ENCODE peak calls at places on chromosomes 2 and 18, in four cellular contexts. V is upper lobe of right lung; B is activated T-cell treated with anti-CD3 and anti-CD28 coated beads for 4 hours; G is stimulated activated CD8-positive, alpha-beta memory T cell treated with anti-CD3 and anti-CD28 coated beads, Interleukin-15, amount 100 ng/mL, for 48 hours. N is an unnamed sample.

GRCh38 chr2:237441605-237442004 is 27.6 kb upstream of the COL6A3 start:
- DNase-seq in V (no peak), B (no peak), G (peak), N (no peak)

GRCh38 chr2:213251618-213252017 is 32.6 kb upstream of the SPAG16 start:
- DNase-seq in V (no peak), B (no peak), G (no peak), N (no peak)

GRCh38 chr2:64404743-64405142 is 49.2 kb upstream of the LGALSL start:
- DNase-seq in V (peak), B (no peak), G (no peak), N (peak)

GRCh38 chr2:151238527-151239487 is 22.9 kb downstream of the RBM43 start:
- DNase-seq in V (no peak), B (peak), G (no peak), N (peak)

GRCh38 chr2:53987336-53987921 is 16.6 kb upstream of the PSME4 start:
- DNase-seq in V (no peak), B (no peak), G (no peak), N (no peak)

GRCh38 chr2:46848446-46848845 is 67.2 kb downstream of the MCFD2 start:
- DNase-seq in V (no peak), B (no peak), G (no peak), N (peak)

GRCh38 chr2:139924070-139924469 is 1143.9 kb upstream of the NXPH2 start:
- DNase-seq in V (no peak), B (no peak), G (no peak), N (no peak)

GRCh38 chr18:21652073-21652472 is 40.0 kb downstream of the SNRPD1 start:
- DNase-seq in V (no peak), B (no peak), G (no peak), N (no peak)

GRCh38 chr18:23143871-23144270 is 8.6 kb downstream of the CABLES1 start:
- DNase-seq in V (peak), B (no peak), G (no peak), N (peak)

GRCh38 chr2:142682528-142682927 is 194.9 kb upstream of the KYNU start:
- DNase-seq in V (no peak), B (no peak), G (no peak), N (no peak)

GRCh38 chr2:74017181-74017580 is 32.5 kb downstream of the TET3 start:
- DNase-seq in V (no peak), B (no peak), G (no peak), N (no peak)